ENCODE peak calls at places on chromosomes 7 and 10, in four cellular contexts. One of them, this sample, is unnamed.

GRCh38 chr10:11638055-11638698 is 26.7 kb upstream of the USP6NL start:
- DNase-seq in gastrocnemius medialis: no peak
- DNase-seq in left ventricle myocardium inferior: no peak
- DNase-seq in brain microvascular endothelial cell: no peak
- DNase-seq in this sample: no peak

GRCh38 chr10:73248259-73248724 is 1.2 kb upstream of the DNAJC9 start:
- DNase-seq in gastrocnemius medialis: no peak
- DNase-seq in left ventricle myocardium inferior: no peak
- DNase-seq in brain microvascular endothelial cell: no peak
- DNase-seq in this sample: no peak

GRCh38 chr7:157800281-157800680 is 463.5 kb downstream of the DNAJB6 start:
- DNase-seq in gastrocnemius medialis: no peak
- DNase-seq in left ventricle myocardium inferior: no peak
- DNase-seq in brain microvascular endothelial cell: no peak
- DNase-seq in this sample: no peak

GRCh38 chr7:159027803-159028455 is 116.7 kb downstream of the VIPR2 start:
- DNase-seq in gastrocnemius medialis: no peak
- DNase-seq in left ventricle myocardium inferior: no peak
- DNase-seq in brain microvascular endothelial cell: no peak
- DNase-seq in this sample: no peak

GRCh38 chr10:92923416-92923815 is 75.1 kb downstream of the EXOC6 start:
- DNase-seq in gastrocnemius medialis: no peak
- DNase-seq in left ventricle myocardium inferior: no peak
- DNase-seq in brain microvascular endothelial cell: no peak
- DNase-seq in this sample: no peak

GRCh38 chr10:132873395-132873794 is 69.0 kb downstream of the CFAP46 start:
- DNase-seq in gastrocnemius medialis: no peak
- DNase-seq in left ventricle myocardium inferior: no peak
- DNase-seq in brain microvascular endothelial cell: no peak
- DNase-seq in this sample: peak; percentile 3

GRCh38 chr7:115782716-115783460 is 247.7 kb downstream of the TFEC start:
- DNase-seq in gastrocnemius medialis: no peak
- DNase-seq in left ventricle myocardium inferior: no peak
- DNase-seq in brain microvascular endothelial cell: no peak
- DNase-seq in this sample: no peak

GRCh38 chr7:31017748-31018120 is 34.4 kb upstream of the ADCYAP1R1 start:
- DNase-seq in gastrocnemius medialis: no peak
- DNase-seq in left ventricle myocardium inferior: no peak
- DNase-seq in brain microvascular endothelial cell: no peak
- DNase-seq in this sample: no peak

GRCh38 chr10:77539147-77539935 is 98.3 kb downstream of the KCNMA1 start:
- DNase-seq in gastrocnemius medialis: no peak
- DNase-seq in left ventricle myocardium inferior: no peak
- DNase-seq in brain microvascular endothelial cell: no peak
- DNase-seq in this sample: no peak

GRCh38 chr10:63901228-63901627 is 380.0 kb downstream of the REEP3 start:
- DNase-seq in gastrocnemius medialis: no peak
- DNase-seq in left ventricle myocardium inferior: no peak
- DNase-seq in brain microvascular endothelial cell: no peak
- DNase-seq in this sample: no peak

GRCh38 chr7:1846331-1847065 is 176.4 kb downstream of the ELFN1 start:
- DNase-seq in gastrocnemius medialis: no peak
- DNase-seq in left ventricle myocardium inferior: peak; percentile 8
- DNase-seq in brain microvascular endothelial cell: no peak
- DNase-seq in this sample: no peak

GRCh38 chr10:71726673-71727428 is 7.3 kb upstream of the C10orf105 start:
- DNase-seq in gastrocnemius medialis: no peak
- DNase-seq in left ventricle myocardium inferior: no peak
- DNase-seq in brain microvascular endothelial cell: no peak
- DNase-seq in this sample: no peak

GRCh38 chr7:128108129-128108528 is 76.9 kb upstream of the LRRC4 start:
- DNase-seq in gastrocnemius medialis: no peak
- DNase-seq in left ventricle myocardium inferior: no peak
- DNase-seq in brain microvascular endothelial cell: no peak
- DNase-seq in this sample: no peak

GRCh38 chr7:30028749-30029635 is 780 bp downstream of the PLEKHA8 start:
- DNase-seq in gastrocnemius medialis: peak; percentile 14
- DNase-seq in left ventricle myocardium inferior: peak; percentile 56
- DNase-seq in brain microvascular endothelial cell: peak; percentile 31
- DNase-seq in this sample: no peak

GRCh38 chr10:108662975-108663374 is 1260.3 kb downstream of the XPNPEP1 start:
- DNase-seq in gastrocnemius medialis: no peak
- DNase-seq in left ventricle myocardium inferior: no peak
- DNase-seq in brain microvascular endothelial cell: no peak
- DNase-seq in this sample: no peak

GRCh38 chr7:81175291-81175942 is 256.6 kb upstream of the SEMA3C start:
- DNase-seq in gastrocnemius medialis: no peak
- DNase-seq in left ventricle myocardium inferior: no peak
- DNase-seq in brain microvascular endothelial cell: no peak
- DNase-seq in this sample: no peak

GRCh38 chr7:21125297-21125696 is 302.6 kb upstream of the SP4 start:
- DNase-seq in gastrocnemius medialis: no peak
- DNase-seq in left ventricle myocardium inferior: no peak
- DNase-seq in brain microvascular endothelial cell: no peak
- DNase-seq in this sample: no peak

GRCh38 chr10:44928462-44928861 is 17.3 kb downstream of the TMEM72 start:
- DNase-seq in gastrocnemius medialis: no peak
- DNase-seq in left ventricle myocardium inferior: no peak
- DNase-seq in brain microvascular endothelial cell: no peak
- DNase-seq in this sample: no peak

GRCh38 chr10:20059084-20059835 is 243.0 kb downstream of the PLXDC2 start:
- DNase-seq in gastrocnemius medialis: no peak
- DNase-seq in left ventricle myocardium inferior: no peak
- DNase-seq in brain microvascular endothelial cell: no peak
- DNase-seq in this sample: no peak

GRCh38 chr10:23100331-23101030 is 5.1 kb downstream of the MSRB2 start:
- DNase-seq in gastrocnemius medialis: no peak
- DNase-seq in left ventricle myocardium inferior: no peak
- DNase-seq in brain microvascular endothelial cell: no peak
- DNase-seq in this sample: no peak

GRCh38 chr10:57657164-57657765 is 610.4 kb downstream of the IPMK start:
- DNase-seq in gastrocnemius medialis: no peak
- DNase-seq in left ventricle myocardium inferior: peak; percentile 22
- DNase-seq in brain microvascular endothelial cell: peak; percentile 59
- DNase-seq in this sample: peak; percentile 19

GRCh38 chr10:114915294-114915693 is 22.7 kb upstream of the TRUB1 start:
- DNase-seq in gastrocnemius medialis: no peak
- DNase-seq in left ventricle myocardium inferior: no peak
- DNase-seq in brain microvascular endothelial cell: no peak
- DNase-seq in this sample: no peak

GRCh38 chr10:30456262-30456661 is 22.3 kb downstream of the MAP3K8 start:
- DNase-seq in gastrocnemius medialis: no peak
- DNase-seq in left ventricle myocardium inferior: peak; percentile 22
- DNase-seq in brain microvascular endothelial cell: no peak
- DNase-seq in this sample: no peak

GRCh38 chr10:73218466-73219191 is 28.4 kb downstream of the DNAJC9 start:
- DNase-seq in gastrocnemius medialis: no peak
- DNase-seq in left ventricle myocardium inferior: no peak
- DNase-seq in brain microvascular endothelial cell: peak; percentile 16
- DNase-seq in this sample: no peak

GRCh38 chr10:79448732-79449049 is 3.3 kb upstream of the ZCCHC24 start:
- DNase-seq in gastrocnemius medialis: no peak
- DNase-seq in left ventricle myocardium inferior: no peak
- DNase-seq in brain microvascular endothelial cell: no peak
- DNase-seq in this sample: no peak

GRCh38 chr10:125777806-125778205 is 2.2 kb upstream of the MMP21 start:
- DNase-seq in gastrocnemius medialis: no peak
- DNase-seq in left ventricle myocardium inferior: no peak
- DNase-seq in brain microvascular endothelial cell: no peak
- DNase-seq in this sample: no peak

GRCh38 chr10:126917375-126917774 is 12.1 kb downstream of the DOCK1 start:
- DNase-seq in gastrocnemius medialis: no peak
- DNase-seq in left ventricle myocardium inferior: peak; percentile 35
- DNase-seq in brain microvascular endothelial cell: no peak
- DNase-seq in this sample: no peak

GRCh38 chr7:98922392-98923107 is 44.2 kb downstream of the TRRAP start:
- DNase-seq in gastrocnemius medialis: no peak
- DNase-seq in left ventricle myocardium inferior: no peak
- DNase-seq in brain microvascular endothelial cell: peak; percentile 57
- DNase-seq in this sample: no peak

GRCh38 chr10:79234391-79235318 is 112.6 kb upstream of the PPIF start:
- DNase-seq in gastrocnemius medialis: no peak
- DNase-seq in left ventricle myocardium inferior: no peak
- DNase-seq in brain microvascular endothelial cell: no peak
- DNase-seq in this sample: no peak

GRCh38 chr7:104980969-104981670 is 32.9 kb upstream of the KMT2E start:
- DNase-seq in gastrocnemius medialis: no peak
- DNase-seq in left ventricle myocardium inferior: no peak
- DNase-seq in brain microvascular endothelial cell: no peak
- DNase-seq in this sample: no peak

GRCh38 chr7:68776326-68776725 is 821.9 kb upstream of the AUTS2 start:
- DNase-seq in gastrocnemius medialis: no peak
- DNase-seq in left ventricle myocardium inferior: no peak
- DNase-seq in brain microvascular endothelial cell: no peak
- DNase-seq in this sample: no peak

GRCh38 chr7:55493416-55493815 is 78.9 kb downstream of the VOPP1 start:
- DNase-seq in gastrocnemius medialis: no peak
- DNase-seq in left ventricle myocardium inferior: no peak
- DNase-seq in brain microvascular endothelial cell: no peak
- DNase-seq in this sample: no peak

GRCh38 chr7:25148772-25149575 is 23.9 kb upstream of the CYCS start:
- DNase-seq in gastrocnemius medialis: no peak
- DNase-seq in left ventricle myocardium inferior: no peak
- DNase-seq in brain microvascular endothelial cell: no peak
- DNase-seq in this sample: no peak

GRCh38 chr7:3235322-3235721 is 65.7 kb upstream of the SDK1 start:
- DNase-seq in gastrocnemius medialis: no peak
- DNase-seq in left ventricle myocardium inferior: no peak
- DNase-seq in brain microvascular endothelial cell: no peak
- DNase-seq in this sample: no peak

GRCh38 chr10:72353028-72353962 is 1.4 kb downstream of the DNAJB12 start:
- DNase-seq in gastrocnemius medialis: no peak
- DNase-seq in left ventricle myocardium inferior: no peak
- DNase-seq in brain microvascular endothelial cell: peak; percentile 48
- DNase-seq in this sample: no peak

DNA sequence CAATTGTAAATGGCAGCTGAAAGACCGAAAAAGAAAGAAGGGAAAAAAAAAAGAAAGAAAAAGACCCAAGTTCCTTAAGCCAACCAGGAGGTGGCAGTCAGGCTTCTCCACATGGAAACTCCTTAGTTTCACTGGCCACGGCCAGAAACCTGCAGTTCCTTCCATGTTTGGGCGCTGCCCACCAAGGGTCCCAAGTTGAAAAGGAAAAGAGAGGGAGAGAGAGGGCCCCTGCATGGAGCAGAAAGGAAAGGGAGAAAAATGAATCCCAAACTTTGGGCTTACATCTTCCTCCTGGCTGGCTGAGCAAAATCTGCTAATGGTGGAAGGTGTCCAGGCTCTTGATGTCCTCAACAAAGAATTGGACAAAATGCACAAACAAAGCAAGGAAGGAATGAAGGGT is 31.8 kb upstream of the ABCA13 start:
- DNase-seq in gastrocnemius medialis: no peak
- DNase-seq in left ventricle myocardium inferior: no peak
- DNase-seq in brain microvascular endothelial cell: no peak
- DNase-seq in this sample: no peak
- TF ChIP-seq CTCF in gastrocnemius medialis: no peak
- TF ChIP-seq CTCF in left ventricle myocardium inferior: no peak
- TF ChIP-seq CTCF in brain microvascular endothelial cell: peak; percentile 61
- TF ChIP-seq CTCF in this sample: no peak

GRCh38 chr10:93999401-93999851 is 5.7 kb downstream of the PLCE1 start:
- DNase-seq in gastrocnemius medialis: no peak
- DNase-seq in left ventricle myocardium inferior: peak; percentile 52
- DNase-seq in brain microvascular endothelial cell: peak; percentile 47
- DNase-seq in this sample: peak; percentile 75
- TF ChIP-seq CTCF in gastrocnemius medialis: no peak
- TF ChIP-seq CTCF in left ventricle myocardium inferior: no peak
- TF ChIP-seq CTCF in brain microvascular endothelial cell: no peak
- TF ChIP-seq CTCF in this sample: no peak

GRCh38 chr7:133040178-133040577 is 41.7 kb downstream of the CHCHD3 start:
- DNase-seq in gastrocnemius medialis: no peak
- DNase-seq in left ventricle myocardium inferior: no peak
- DNase-seq in brain microvascular endothelial cell: no peak
- DNase-seq in this sample: no peak

GRCh38 chr7:133044722-133045473 is 37.0 kb downstream of the CHCHD3 start:
- DNase-seq in gastrocnemius medialis: no peak
- DNase-seq in left ventricle myocardium inferior: no peak
- DNase-seq in brain microvascular endothelial cell: no peak
- DNase-seq in this sample: no peak

GRCh38 chr7:133036290-133036689 is 45.6 kb downstream of the CHCHD3 start:
- DNase-seq in gastrocnemius medialis: no peak
- DNase-seq in left ventricle myocardium inferior: no peak
- DNase-seq in brain microvascular endothelial cell: no peak
- DNase-seq in this sample: no peak

GRCh38 chr7:133039614-133040013 is 42.3 kb downstream of the CHCHD3 start:
- DNase-seq in gastrocnemius medialis: no peak
- DNase-seq in left ventricle myocardium inferior: no peak
- DNase-seq in brain microvascular endothelial cell: no peak
- DNase-seq in this sample: no peak

GRCh38 chr7:133040617-133041016 is 41.3 kb downstream of the CHCHD3 start:
- DNase-seq in gastrocnemius medialis: no peak
- DNase-seq in left ventricle myocardium inferior: no peak
- DNase-seq in brain microvascular endothelial cell: no peak
- DNase-seq in this sample: no peak
- TF ChIP-seq CTCF in gastrocnemius medialis: no peak
- TF ChIP-seq CTCF in left ventricle myocardium inferior: no peak
- TF ChIP-seq CTCF in brain microvascular endothelial cell: no peak
- TF ChIP-seq CTCF in this sample: no peak

GRCh38 chr7:17062433-17063383 is 180.9 kb upstream of the AGR3 start:
- DNase-seq in gastrocnemius medialis: no peak
- DNase-seq in left ventricle myocardium inferior: no peak
- DNase-seq in brain microvascular endothelial cell: no peak
- DNase-seq in this sample: no peak
- TF ChIP-seq CTCF in gastrocnemius medialis: no peak
- TF ChIP-seq CTCF in left ventricle myocardium inferior: peak; percentile 15
- TF ChIP-seq CTCF in brain microvascular endothelial cell: peak; percentile 17
- TF ChIP-seq CTCF in this sample: no peak